ENCODE peak calls at places on chromosomes 7 and 10, in four cellular contexts. One of them, this sample, is unnamed.

GRCh38 chr10:69786791-69787190 is 14.9 kb upstream of the COL13A1 start:
- DNase-seq in pancreas: no peak
- DNase-seq in lower lobe of right lung: no peak
- DNase-seq in GM23338: peak
- DNase-seq in this sample: no peak

GRCh38 chr7:116122972-116123595 is 87.3 kb upstream of the TES start:
- DNase-seq in pancreas: no peak
- DNase-seq in GM23338: peak
- DNase-seq in lower lobe of right lung: no peak
- DNase-seq in this sample: no peak

GRCh38 chr10:119896061-119896655 is 3.6 kb downstream of the SEC23IP start:
- DNase-seq in pancreas: peak
- DNase-seq in GM23338: no peak
- DNase-seq in lower lobe of right lung: no peak
- DNase-seq in this sample: no peak

GRCh38 chr7:39428221-39428620 is 138.0 kb upstream of the YAE1 start:
- DNase-seq in GM23338: no peak
- DNase-seq in pancreas: no peak
- DNase-seq in lower lobe of right lung: no peak
- DNase-seq in this sample: no peak

GRCh38 chr10:85477979-85478378 is 888.6 kb downstream of the GRID1 start:
- DNase-seq in GM23338: no peak
- DNase-seq in pancreas: no peak
- DNase-seq in lower lobe of right lung: no peak
- DNase-seq in this sample: no peak

GRCh38 chr10:125060038-125060437 is 100.3 kb downstream of the CTBP2 start:
- DNase-seq in GM23338: no peak
- DNase-seq in pancreas: no peak
- DNase-seq in lower lobe of right lung: no peak
- DNase-seq in this sample: no peak

GRCh38 chr10:102394079-102394800 is 1.3 kb upstream of the NFKB2 start:
- DNase-seq in GM23338: peak
- DNase-seq in pancreas: peak
- DNase-seq in lower lobe of right lung: peak
- DNase-seq in this sample: no peak

GRCh38 chr7:55570939-55571338 is 1.4 kb downstream of the VOPP1 start:
- DNase-seq in GM23338: no peak
- DNase-seq in lower lobe of right lung: no peak
- DNase-seq in pancreas: no peak
- DNase-seq in this sample: no peak

GRCh38 chr7:14938181-14938580 is 35.6 kb upstream of the DGKB start:
- DNase-seq in lower lobe of right lung: no peak
- DNase-seq in pancreas: no peak
- DNase-seq in GM23338: no peak
- DNase-seq in this sample: no peak

GRCh38 chr7:10225265-10225664 is 748.4 kb upstream of the PHF14 start:
- DNase-seq in lower lobe of right lung: no peak
- DNase-seq in pancreas: no peak
- DNase-seq in GM23338: no peak
- DNase-seq in this sample: no peak

GRCh38 chr7:28890137-28890536 is 68.0 kb downstream of the TRIL start:
- DNase-seq in lower lobe of right lung: no peak
- DNase-seq in GM23338: peak
- DNase-seq in pancreas: no peak
- DNase-seq in this sample: no peak

GRCh38 chr10:91200314-91201212 is 19.9 kb upstream of the PCGF5 start:
- DNase-seq in lower lobe of right lung: no peak
- DNase-seq in pancreas: no peak
- DNase-seq in GM23338: no peak
- DNase-seq in this sample: no peak

GRCh38 chr7:157412021-157412443 is 75.2 kb downstream of the DNAJB6 start:
- DNase-seq in lower lobe of right lung: peak
- DNase-seq in pancreas: no peak
- DNase-seq in GM23338: no peak
- DNase-seq in this sample: no peak

GRCh38 chr7:27617651-27618381 is 44.9 kb downstream of the HIBADH start:
- DNase-seq in GM23338: no peak
- DNase-seq in pancreas: no peak
- DNase-seq in lower lobe of right lung: no peak
- DNase-seq in this sample: no peak

GRCh38 chr7:73536479-73536878 is 14.4 kb upstream of the BAZ1B start:
- DNase-seq in lower lobe of right lung: peak
- DNase-seq in GM23338: no peak
- DNase-seq in pancreas: no peak
- DNase-seq in this sample: peak

GRCh38 chr7:85573849-85574248 is 387.0 kb upstream of the SEMA3D start:
- DNase-seq in lower lobe of right lung: no peak
- DNase-seq in GM23338: no peak
- DNase-seq in pancreas: no peak
- DNase-seq in this sample: no peak

GRCh38 chr10:125770844-125771243 is 4.8 kb downstream of the MMP21 start:
- DNase-seq in GM23338: no peak
- DNase-seq in pancreas: no peak
- DNase-seq in lower lobe of right lung: no peak
- DNase-seq in this sample: no peak

GRCh38 chr10:43134126-43134905 is 3.9 kb upstream of the CSGALNACT2 start:
- DNase-seq in lower lobe of right lung: no peak
- DNase-seq in pancreas: no peak
- DNase-seq in GM23338: no peak
- DNase-seq in this sample: no peak

GRCh38 chr7:8131694-8132605 is 130.0 kb downstream of the ICA1 start:
- DNase-seq in GM23338: no peak
- DNase-seq in lower lobe of right lung: no peak
- DNase-seq in pancreas: no peak
- DNase-seq in this sample: no peak

GRCh38 chr10:132912685-132913558 is 29.4 kb downstream of the CFAP46 start:
- DNase-seq in lower lobe of right lung: no peak
- DNase-seq in pancreas: no peak
- DNase-seq in GM23338: peak
- DNase-seq in this sample: peak

GRCh38 chr10:20535846-20536245 is 361.3 kb downstream of the NEBL start:
- DNase-seq in lower lobe of right lung: no peak
- DNase-seq in GM23338: no peak
- DNase-seq in pancreas: no peak
- DNase-seq in this sample: no peak

GRCh38 chr7:68720722-68721121 is 877.6 kb upstream of the AUTS2 start:
- DNase-seq in GM23338: no peak
- DNase-seq in lower lobe of right lung: no peak
- DNase-seq in pancreas: no peak
- DNase-seq in this sample: no peak

GRCh38 chr10:81862596-81862995 is 12.4 kb upstream of the NRG3 start:
- DNase-seq in GM23338: no peak
- DNase-seq in lower lobe of right lung: no peak
- DNase-seq in pancreas: no peak
- DNase-seq in this sample: peak

GRCh38 chr10:87045434-87045938 is 25.4 kb downstream of the FAM25A start:
- DNase-seq in pancreas: no peak
- DNase-seq in GM23338: no peak
- DNase-seq in lower lobe of right lung: no peak
- DNase-seq in this sample: no peak

GRCh38 chr10:50605280-50606270 is 18.2 kb downstream of the SGMS1 start:
- DNase-seq in lower lobe of right lung: no peak
- DNase-seq in pancreas: peak
- DNase-seq in GM23338: no peak
- DNase-seq in this sample: no peak

GRCh38 chr10:28716748-28717147 is 39.4 kb downstream of the BAMBI start:
- DNase-seq in GM23338: no peak
- DNase-seq in lower lobe of right lung: no peak
- DNase-seq in pancreas: no peak
- DNase-seq in this sample: no peak

GRCh38 chr10:72253002-72253401 is 20.7 kb upstream of the DDIT4 start:
- DNase-seq in lower lobe of right lung: no peak
- DNase-seq in GM23338: no peak
- DNase-seq in pancreas: no peak
- DNase-seq in this sample: no peak

GRCh38 chr10:9602930-9603459 is 1414.7 kb upstream of the CELF2 start:
- DNase-seq in GM23338: no peak
- DNase-seq in lower lobe of right lung: no peak
- DNase-seq in pancreas: no peak
- DNase-seq in this sample: no peak

GRCh38 chr10:133396035-133396624 is 2.2 kb downstream of the MTG1 start:
- DNase-seq in lower lobe of right lung: peak
- DNase-seq in pancreas: no peak
- DNase-seq in GM23338: no peak
- DNase-seq in this sample: no peak

GRCh38 chr10:49735161-49735560 is 27.0 kb downstream of the OGDHL start:
- DNase-seq in pancreas: no peak
- DNase-seq in lower lobe of right lung: no peak
- DNase-seq in GM23338: no peak
- DNase-seq in this sample: no peak

GRCh38 chr10:62573929-62574328 is 199.8 kb downstream of the ZNF365 start:
- DNase-seq in pancreas: no peak
- DNase-seq in GM23338: no peak
- DNase-seq in lower lobe of right lung: no peak
- DNase-seq in this sample: no peak
- TF ChIP-seq CTCF in pancreas: no peak
- TF ChIP-seq CTCF in GM23338: no peak
- TF ChIP-seq CTCF in lower lobe of right lung: no peak
- TF ChIP-seq CTCF in this sample: no peak

GRCh38 chr7:67309764-67310548 is 313.3 kb downstream of the TYW1 start:
- DNase-seq in lower lobe of right lung: no peak
- DNase-seq in pancreas: no peak
- DNase-seq in GM23338: no peak
- DNase-seq in this sample: no peak
- TF ChIP-seq CTCF in lower lobe of right lung: no peak
- TF ChIP-seq CTCF in pancreas: no peak
- TF ChIP-seq CTCF in GM23338: no peak
- TF ChIP-seq CTCF in this sample: peak

GRCh38 chr7:99461221-99461620 is 4.7 kb downstream of the ATP5MF start:
- DNase-seq in lower lobe of right lung: no peak
- DNase-seq in pancreas: no peak
- DNase-seq in GM23338: peak
- DNase-seq in this sample: no peak
- TF ChIP-seq CTCF in lower lobe of right lung: no peak
- TF ChIP-seq CTCF in pancreas: no peak
- TF ChIP-seq CTCF in GM23338: no peak
- TF ChIP-seq CTCF in this sample: no peak

GRCh38 chr7:51188987-51189386 is 127.6 kb downstream of the COBL start:
- DNase-seq in pancreas: no peak
- DNase-seq in GM23338: no peak
- DNase-seq in lower lobe of right lung: no peak
- DNase-seq in this sample: no peak

GRCh38 chr7:51186531-51186930 is 130.1 kb downstream of the COBL start:
- DNase-seq in lower lobe of right lung: no peak
- DNase-seq in GM23338: no peak
- DNase-seq in pancreas: no peak
- DNase-seq in this sample: no peak

GRCh38 chr7:51189777-51190176 is 126.8 kb downstream of the COBL start:
- DNase-seq in GM23338: no peak
- DNase-seq in lower lobe of right lung: no peak
- DNase-seq in pancreas: no peak
- DNase-seq in this sample: no peak

GRCh38 chr7:51190950-51191349 is 125.7 kb downstream of the COBL start:
- DNase-seq in pancreas: no peak
- DNase-seq in GM23338: no peak
- DNase-seq in lower lobe of right lung: no peak
- DNase-seq in this sample: no peak

DNA sequence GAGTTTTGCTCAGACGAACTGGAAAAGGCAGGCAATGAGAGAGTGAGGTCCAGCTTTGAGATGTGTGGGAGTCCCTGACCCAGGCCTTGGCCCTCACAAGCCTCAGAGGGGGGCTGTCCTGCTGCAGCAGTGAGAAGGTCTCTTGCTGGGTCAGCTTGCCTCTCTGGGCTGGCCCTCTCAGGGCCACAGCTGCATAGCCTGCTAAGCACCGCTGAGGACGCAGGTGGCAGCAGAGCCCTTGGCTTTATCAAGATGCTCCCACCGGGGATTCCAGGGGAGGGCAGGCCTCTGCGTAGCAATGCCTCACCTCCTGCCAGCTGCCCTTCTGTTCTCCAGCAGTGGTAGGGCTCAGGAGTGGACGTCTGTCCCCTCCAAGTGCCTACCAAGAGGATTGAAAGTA is 128.7 kb downstream of the COBL start:
- DNase-seq in lower lobe of right lung: no peak
- DNase-seq in pancreas: no peak
- DNase-seq in GM23338: peak
- DNase-seq in this sample: no peak
- TF ChIP-seq CTCF in lower lobe of right lung: no peak
- TF ChIP-seq CTCF in pancreas: no peak
- TF ChIP-seq CTCF in GM23338: peak
- TF ChIP-seq CTCF in this sample: peak

GRCh38 chr7:106779877-106780276 is 85.2 kb upstream of the PIK3CG start:
- DNase-seq in GM23338: peak
- DNase-seq in pancreas: peak
- DNase-seq in lower lobe of right lung: no peak
- DNase-seq in this sample: no peak
- TF ChIP-seq CTCF in GM23338: peak
- TF ChIP-seq CTCF in pancreas: no peak
- TF ChIP-seq CTCF in lower lobe of right lung: no peak
- TF ChIP-seq CTCF in this sample: no peak

DNA sequence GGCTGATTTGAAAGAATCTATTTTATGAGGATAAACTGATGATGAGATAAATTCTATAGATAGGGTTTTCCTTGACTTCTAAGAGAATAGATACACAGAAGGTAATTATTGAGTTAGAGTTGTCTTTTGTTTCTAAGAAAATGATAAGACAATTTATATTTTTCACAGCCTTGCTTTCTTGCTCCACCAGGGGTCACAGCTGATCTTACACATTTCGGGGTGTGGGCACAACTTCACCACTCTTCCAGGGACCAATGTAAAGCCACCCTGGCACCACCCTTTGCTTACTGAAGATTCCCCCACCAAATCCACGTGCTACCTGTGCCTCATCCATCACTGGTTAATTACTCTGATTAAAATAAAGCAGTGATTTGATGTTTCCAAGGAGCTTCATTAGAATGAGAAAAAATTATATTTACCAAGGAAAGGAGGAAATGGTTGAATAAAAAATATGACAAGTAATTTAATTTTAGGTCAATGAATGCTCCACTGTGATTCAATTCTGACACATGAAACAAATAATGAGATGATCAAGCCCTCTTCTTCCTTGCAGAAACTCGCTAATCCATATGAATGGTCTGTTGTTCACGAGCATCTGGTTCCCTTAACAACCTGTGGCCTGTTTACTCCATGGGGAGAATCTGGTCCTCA is 177.3 kb upstream of the TNS3 start:
- DNase-seq in GM23338: no peak
- DNase-seq in lower lobe of right lung: no peak
- DNase-seq in pancreas: no peak
- DNase-seq in this sample: no peak
- TF ChIP-seq CTCF in GM23338: peak
- TF ChIP-seq CTCF in lower lobe of right lung: no peak
- TF ChIP-seq CTCF in pancreas: no peak
- TF ChIP-seq CTCF in this sample: peak

DNA sequence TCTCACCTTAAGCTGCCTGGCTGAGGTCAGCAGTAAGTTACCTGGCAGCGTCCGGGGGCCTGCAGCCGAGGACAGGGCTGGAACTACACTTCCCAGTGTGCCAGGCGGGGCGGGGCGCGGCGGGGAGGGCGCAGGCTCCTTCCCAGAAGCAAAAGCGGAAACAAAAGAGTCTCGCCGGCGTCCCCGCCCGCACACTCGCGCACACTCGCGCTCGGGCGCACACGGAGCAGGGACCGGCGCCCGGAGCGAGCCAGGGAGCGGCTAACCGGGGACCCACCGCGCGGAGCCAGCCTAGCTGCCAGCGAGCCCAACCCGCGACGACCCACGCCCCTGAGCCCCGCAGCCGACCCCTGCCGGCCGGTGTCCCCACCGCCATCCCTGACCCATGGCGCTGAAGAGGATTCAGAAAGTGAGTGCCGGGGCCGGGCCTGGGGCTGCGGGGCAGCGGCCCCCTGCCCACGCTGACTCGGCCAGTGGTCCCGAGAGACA is at the start of gene UBE2D1:
- DNase-seq in GM23338: peak
- DNase-seq in lower lobe of right lung: peak
- DNase-seq in pancreas: peak
- DNase-seq in this sample: peak
- TF ChIP-seq CTCF in GM23338: no peak
- TF ChIP-seq CTCF in lower lobe of right lung: peak
- TF ChIP-seq CTCF in pancreas: peak
- TF ChIP-seq CTCF in this sample: peak

This sample was measured in chondrocyte.